ENCODE peak calls at places on chromosomes 2 and 18, in four cellular contexts. H is fibroblast of lung, R is BJ, E is A549. X is an unnamed sample.
A peak's percentile ranks its signal among the peaks of the same experiment; 100 is the strongest.

GRCh38 chr2:120658285-120659158 is 77.1 kb upstream of the GLI2 start:
- DNase-seq in H (no peak), R (no peak), E (no peak), X (no peak)

GRCh38 chr18:56825312-56825711 is 174.2 kb downstream of the WDR7 start:
- DNase-seq in H (no peak), R (no peak), E (no peak), X (no peak)

GRCh38 chr18:3107740-3108151 is 94.8 kb upstream of the LPIN2 start:
- DNase-seq in H (no peak), R (no peak), E (no peak), X (no peak)

GRCh38 chr2:226758886-226759660 is 40.5 kb downstream of the IRS1 start:
- DNase-seq in H (peak; percentile 76), R (peak; percentile 51), E (no peak), X (no peak)

GRCh38 chr2:234454433-234454832 is 42.4 kb downstream of the ARL4C start:
- DNase-seq in H (no peak), R (no peak), E (no peak), X (no peak)

GRCh38 chr18:23126352-23127056 is 8.8 kb upstream of the CABLES1 start:
- DNase-seq in H (no peak), R (no peak), E (no peak), X (no peak)

GRCh38 chr2:85394256-85394655 is 15.9 kb downstream of the CAPG start:
- DNase-seq in H (no peak), R (no peak), E (no peak), X (no peak)

GRCh38 chr2:71668326-71669057 is 215.1 kb downstream of the DYSF start:
- DNase-seq in H (no peak), R (no peak), E (no peak), X (no peak)

GRCh38 chr2:217398860-217399259 is 539.0 kb upstream of the TNP1 start:
- DNase-seq in H (no peak), R (no peak), E (no peak), X (no peak)

GRCh38 chr2:210586381-210586780 is 30.0 kb downstream of the CPS1 start:
- DNase-seq in H (peak; percentile 33), R (no peak), E (no peak), X (no peak)

GRCh38 chr2:946073-947005 is 4.3 kb upstream of the SNTG2 start:
- DNase-seq in H (no peak), R (no peak), E (no peak), X (no peak)

GRCh38 chr2:110114007-110114591 is 1.5 kb downstream of the MALL start:
- DNase-seq in H (peak; percentile 45), R (no peak), E (peak; percentile 68), X (no peak)

GRCh38 chr2:179263460-179264237 is 983 bp downstream of the SESTD1 start:
- DNase-seq in H (peak; percentile 57), R (no peak), E (peak; percentile 28), X (no peak)

GRCh38 chr18:67010916-67011315 is 407.0 kb upstream of the CDH19 start:
- DNase-seq in H (peak; percentile 63), R (no peak), E (no peak), X (no peak)

GRCh38 chr2:96608459-96609455 is 29.4 kb downstream of the KANSL3 start:
- DNase-seq in H (peak; percentile 54), R (no peak), E (peak; percentile 76), X (no peak)

GRCh38 chr18:59719533-59720325 is 22.5 kb upstream of the CCBE1 start:
- DNase-seq in H (peak; percentile 96), R (peak; percentile 69), E (no peak), X (no peak)

GRCh38 chr2:151828890-151829324 is 686 bp upstream of the ARL5A start:
- DNase-seq in H (no peak), R (no peak), E (no peak), X (no peak)

GRCh38 chr18:26421503-26421902 is 126.8 kb downstream of the KCTD1 start:
- DNase-seq in H (no peak), R (no peak), E (no peak), X (no peak)

GRCh38 chr2:7819860-7820259 is 862.0 kb upstream of the ID2 start:
- DNase-seq in H (no peak), R (no peak), E (no peak), X (no peak)

GRCh38 chr18:48203961-48204666 is 205.1 kb downstream of the ZBTB7C start:
- DNase-seq in H (no peak), R (no peak), E (no peak), X (no peak)

GRCh38 chr2:128452536-128453530 is 134.2 kb upstream of the HS6ST1 start:
- DNase-seq in H (no peak), R (no peak), E (no peak), X (no peak)

GRCh38 chr2:163943403-163944356 is 207.9 kb upstream of the FIGN start:
- DNase-seq in H (no peak), R (no peak), E (no peak), X (no peak)

GRCh38 chr2:227788556-227788955 is 25.1 kb upstream of the CCL20 start:
- DNase-seq in H (peak; percentile 44), R (no peak), E (no peak), X (no peak)

GRCh38 chr2:20062615-20063545 is 11.5 kb upstream of the LAPTM4A start:
- DNase-seq in H (peak; percentile 96), R (peak; percentile 81), E (no peak), X (no peak)

GRCh38 chr2:124088621-124089020 is 63.5 kb downstream of the CNTNAP5 start:
- DNase-seq in H (no peak), R (no peak), E (no peak), X (no peak)

GRCh38 chr2:27572998-27573429 is 9.8 kb upstream of the ZNF512 start:
- DNase-seq in H (no peak), R (no peak), E (no peak), X (no peak)

GRCh38 chr2:27569398-27569797 is 13.4 kb upstream of the ZNF512 start:
- DNase-seq in H (peak; percentile 39), R (no peak), E (no peak), X (no peak)

GRCh38 chr2:27572439-27572838 is 10.4 kb upstream of the ZNF512 start:
- DNase-seq in H (no peak), R (no peak), E (no peak), X (no peak)

GRCh38 chr2:27571681-27572080 is 11.2 kb upstream of the ZNF512 start:
- DNase-seq in H (no peak), R (no peak), E (no peak), X (no peak)

DNA sequence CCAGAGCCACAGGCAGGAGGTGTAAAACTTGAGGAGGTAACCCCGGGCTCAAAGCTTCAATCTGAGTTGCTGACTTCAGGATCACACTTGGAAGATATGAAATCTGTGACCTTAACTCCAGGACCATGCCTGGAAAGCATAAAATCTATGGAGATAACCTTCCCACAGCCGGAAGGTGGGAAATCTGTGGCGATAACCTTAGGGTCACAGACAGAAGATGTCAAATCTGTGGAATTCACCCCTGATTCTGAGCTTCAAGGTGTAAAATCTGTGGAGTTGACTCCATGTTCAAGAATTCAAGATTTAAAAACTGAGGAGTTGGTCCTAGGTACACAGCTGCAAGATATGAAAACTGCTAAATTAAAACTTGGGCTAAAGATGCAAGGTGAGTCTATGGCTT is 11.6 kb upstream of the ZNF512 start:
- DNase-seq in H (no peak), R (no peak), E (no peak), X (no peak)
- H3K4me3 ChIP-seq in H (no peak overlapping the region), R (no peak overlapping the region), E (no peak overlapping the region), X (no peak overlapping the region)

GRCh38 chr2:177622516-177622915 is 229.9 kb downstream of the AGPS start:
- DNase-seq in H (no peak), R (no peak), E (no peak), X (no peak)

GRCh38 chr2:177616066-177616465 is 223.5 kb downstream of the AGPS start:
- DNase-seq in H (no peak), R (no peak), E (no peak), X (no peak)

GRCh38 chr2:177616731-177617130 is 224.2 kb downstream of the AGPS start:
- DNase-seq in H (no peak), R (no peak), E (no peak), X (no peak)

GRCh38 chr2:177618270-177619253 is 226.0 kb downstream of the AGPS start:
- DNase-seq in H (peak; percentile 84), R (peak; percentile 46), E (peak; percentile 81), X (peak; percentile 51)

GRCh38 chr2:177617849-177618248 is 225.3 kb downstream of the AGPS start:
- DNase-seq in H (no peak), R (no peak), E (no peak), X (no peak)
- H3K4me3 ChIP-seq in H (peak overlapping the region; percentile 79), R (peak overlapping the region; percentile 77), E (peak overlapping the region; percentile 63), X (peak overlapping the region; percentile 87)

GRCh38 chr2:157874278-157874825 is 1.8 kb downstream of the ACVR1 start:
- DNase-seq in H (peak; percentile 41), R (no peak), E (no peak), X (no peak)
- H3K4me3 ChIP-seq in H (peak overlapping the region; percentile 75), R (peak overlapping the region; percentile 95), E (peak overlapping the region; percentile 98), X (no peak overlapping the region)

DNA sequence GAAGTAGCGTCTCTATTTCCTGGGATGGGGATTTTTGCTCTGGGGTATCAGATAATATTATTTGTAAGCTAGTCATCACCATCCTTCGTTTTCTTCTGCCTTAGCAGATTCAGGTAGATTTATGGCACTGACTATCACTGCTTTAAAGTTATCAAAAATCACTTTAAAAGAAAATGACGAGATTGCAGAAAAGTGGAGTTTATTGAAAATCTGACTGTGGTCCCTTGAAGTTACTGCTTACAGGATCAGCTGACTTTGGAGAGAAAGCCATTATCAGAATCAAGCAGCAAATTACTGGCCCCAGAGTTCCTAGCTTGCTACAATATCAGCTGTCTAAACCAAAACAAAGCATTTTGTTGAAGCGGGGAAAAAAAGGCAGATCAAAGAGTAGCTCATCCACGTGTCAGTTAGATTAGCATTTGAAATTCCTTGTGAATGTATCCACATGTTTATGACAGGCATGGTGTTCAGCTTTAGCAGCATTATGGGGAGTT is 18.5 kb downstream of the MBP start:
- DNase-seq in H (no peak), R (no peak), E (no peak), X (no peak)
- H3K4me3 ChIP-seq in H (no peak overlapping the region), R (no peak overlapping the region), E (no peak overlapping the region), X (no peak overlapping the region)